ENCODE peak calls at places on chromosomes 5 and 9, in eight cellular contexts. M is prostate gland, N is HepG2, C is transverse colon, Y is GM23338, G is HL-60, O is suprapubic skin, A is upper lobe of left lung. J is an unnamed sample.

GRCh38 chr9:38092200-38092524 is 23.1 kb upstream of the SHB start:
- DNase-seq in M (no peak), N (no peak), C (no peak), Y (no peak), G (no peak), O (no peak), A (no peak), J (no peak)

GRCh38 chr5:1321576-1321975 is 23.3 kb downstream of the CLPTM1L start:
- DNase-seq in M (no peak), N (no peak), C (no peak), Y (no peak), G (no peak), O (peak; percentile 61), A (peak; percentile 79), J (no peak)

GRCh38 chr5:52728201-52728600 is 59.5 kb upstream of the ITGA1 start:
- DNase-seq in M (no peak), N (no peak), C (no peak), Y (no peak), G (no peak), O (no peak), A (no peak), J (no peak)

GRCh38 chr5:173640166-173640804 is 23.8 kb upstream of the BOD1 start:
- DNase-seq in M (no peak), N (no peak), C (no peak), Y (no peak), G (no peak), O (peak; percentile 28), A (no peak), J (no peak)

GRCh38 chr9:137222190-137223077 is at the start of gene RNF208:
- DNase-seq in M (no peak), N (no peak), C (no peak), Y (peak; percentile 50), G (no peak), O (no peak), A (peak; percentile 88), J (no peak)

GRCh38 chr5:57862471-57863282 is 380.1 kb upstream of the ACTBL2 start:
- DNase-seq in M (peak; percentile 82), N (no peak), C (no peak), Y (no peak), G (no peak), O (no peak), A (no peak), J (no peak)

GRCh38 chr5:56900395-56900794 is 9.0 kb upstream of the SETD9 start:
- DNase-seq in M (no peak), N (no peak), C (no peak), Y (no peak), G (no peak), O (no peak), A (no peak), J (no peak)

GRCh38 chr5:59198832-59199231 is 616.0 kb downstream of the RAB3C start:
- DNase-seq in M (no peak), N (no peak), C (no peak), Y (no peak), G (no peak), O (no peak), A (no peak), J (no peak)

GRCh38 chr9:137062384-137062783 is 8.0 kb downstream of the SAPCD2 start:
- DNase-seq in M (no peak), N (no peak), C (no peak), Y (no peak), G (no peak), O (no peak), A (peak; percentile 8), J (no peak)

GRCh38 chr5:96999856-97000255 is 64.0 kb downstream of the LNPEP start:
- DNase-seq in M (no peak), N (no peak), C (no peak), Y (no peak), G (no peak), O (no peak), A (no peak), J (no peak)

GRCh38 chr5:6484446-6484845 is 35.8 kb downstream of the UBE2QL1 start:
- DNase-seq in M (no peak), N (no peak), C (no peak), Y (no peak), G (no peak), O (no peak), A (no peak), J (no peak)

GRCh38 chr5:6482735-6483134 is 34.1 kb downstream of the UBE2QL1 start:
- DNase-seq in M (no peak), N (no peak), C (no peak), Y (no peak), G (no peak), O (no peak), A (no peak), J (no peak)

GRCh38 chr5:6485441-6485840 is 36.8 kb downstream of the UBE2QL1 start:
- DNase-seq in M (no peak), N (no peak), C (no peak), Y (no peak), G (no peak), O (no peak), A (no peak), J (no peak)

GRCh38 chr5:6484899-6485298 is 36.2 kb downstream of the UBE2QL1 start:
- DNase-seq in M (no peak), N (no peak), C (no peak), Y (no peak), G (no peak), O (no peak), A (no peak), J (no peak)

DNA sequence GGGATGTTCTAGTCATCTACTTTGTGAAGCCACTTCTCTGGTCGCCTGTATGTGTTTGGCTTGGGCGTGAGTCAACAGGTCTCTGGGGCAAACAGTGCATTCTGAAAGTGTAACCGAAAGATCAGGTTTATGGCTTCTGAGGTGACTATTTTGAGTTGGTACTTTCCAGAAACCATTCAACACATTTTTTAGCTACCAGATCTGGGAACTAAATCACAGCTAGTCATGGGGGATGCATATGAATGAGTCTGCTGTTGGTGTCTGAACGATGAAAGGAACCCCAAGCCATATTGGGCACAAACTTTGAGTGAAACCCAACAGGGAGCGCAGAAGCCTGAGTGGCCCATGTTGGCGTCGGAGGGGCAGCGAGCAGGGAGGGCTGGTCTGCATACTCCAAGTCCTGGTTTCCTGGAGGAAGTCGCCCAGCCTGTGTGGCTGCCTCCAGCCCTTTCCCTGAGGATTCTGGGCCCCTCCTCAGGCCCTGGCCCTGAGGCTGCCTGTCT is 35.3 kb downstream of the UBE2QL1 start:
- DNase-seq in M (no peak), N (no peak), C (peak; percentile 27), Y (no peak), G (no peak), O (no peak), A (no peak), J (no peak)
- H3K4me3 ChIP-seq in M (no peak overlapping the region), N (no peak overlapping the region), C (no peak overlapping the region), Y (no peak overlapping the region), G (no peak overlapping the region), O (no peak overlapping the region), A (no peak overlapping the region), J (no peak overlapping the region)

GRCh38 chr9:121670447-121670846 is 19.0 kb downstream of the DAB2IP start:
- DNase-seq in M (no peak), N (no peak), C (no peak), Y (no peak), G (no peak), O (no peak), A (no peak), J (no peak)
- TF ChIP-seq POLR2AphosphoS5 in M (no peak), N (no peak), C (no peak), Y (no peak), G (no peak), O (no peak), A (no peak), J (no peak)

DNA sequence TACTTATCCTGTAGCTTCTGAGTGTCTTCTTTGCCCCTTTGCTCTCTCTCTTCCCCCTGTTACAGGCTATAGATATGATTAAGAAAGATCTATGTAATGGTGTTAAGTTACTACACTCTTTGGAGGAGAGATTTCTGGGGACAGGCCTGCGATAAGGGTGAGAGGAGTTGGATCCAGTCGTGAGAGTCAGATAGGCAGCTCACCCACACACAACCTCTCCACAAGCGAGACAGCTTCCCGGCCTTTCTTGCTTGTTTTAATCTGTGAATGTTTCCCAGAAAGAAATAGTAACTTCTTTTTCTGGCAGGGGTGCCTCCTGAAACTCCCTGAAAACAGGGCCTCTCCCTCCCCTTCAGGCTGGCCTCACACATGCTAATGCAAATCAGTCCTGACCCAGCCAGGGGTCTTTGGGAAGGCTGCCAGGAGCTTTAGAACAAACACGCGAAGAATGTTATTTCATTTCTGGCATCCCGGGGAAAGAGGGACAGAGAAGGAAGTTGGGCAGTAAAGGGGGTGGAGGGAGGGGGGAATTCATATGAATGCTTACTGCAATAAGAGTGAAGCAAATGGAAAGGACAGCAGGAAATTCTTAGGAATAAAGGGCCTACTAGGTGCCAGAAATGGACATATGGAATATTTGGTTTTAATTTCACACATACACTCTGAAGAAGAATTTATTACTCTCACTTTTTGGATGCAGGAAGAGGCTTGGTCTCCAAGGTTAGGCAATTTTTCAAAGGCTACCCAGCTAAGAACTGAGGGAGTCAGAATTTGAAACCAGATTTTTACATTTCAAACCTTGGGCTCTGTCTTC is 215.8 kb upstream of the TRIM32 start:
- DNase-seq in M (no peak), N (no peak), C (no peak), Y (peak; percentile 97), G (no peak), O (no peak), A (no peak), J (no peak)
- H3K4me3 ChIP-seq in M (no peak overlapping the region), N (no peak overlapping the region), C (no peak overlapping the region), Y (peak overlapping the region; percentile 34), G (no peak overlapping the region), O (no peak overlapping the region), A (no peak overlapping the region), J (peak overlapping the region; percentile 13)

GRCh38 chr5:55437452-55437851 is 97.3 kb downstream of the PLPP1 start:
- DNase-seq in M (no peak), N (no peak), C (no peak), Y (no peak), G (no peak), O (no peak), A (no peak), J (no peak)

GRCh38 chr5:55440188-55440646 is 94.5 kb downstream of the PLPP1 start:
- DNase-seq in M (no peak), N (no peak), C (no peak), Y (peak; percentile 43), G (peak; percentile 7), O (no peak), A (no peak), J (no peak)

GRCh38 chr5:55438931-55439477 is 95.8 kb downstream of the PLPP1 start:
- DNase-seq in M (no peak), N (peak; percentile 20), C (peak; percentile 23), Y (peak; percentile 53), G (no peak), O (no peak), A (no peak), J (no peak)

GRCh38 chr5:55441107-55441771 is 93.5 kb downstream of the PLPP1 start:
- DNase-seq in M (no peak), N (no peak), C (no peak), Y (peak; percentile 22), G (no peak), O (no peak), A (no peak), J (no peak)

GRCh38 chr5:55437859-55438206 is 96.9 kb downstream of the PLPP1 start:
- DNase-seq in M (no peak), N (no peak), C (no peak), Y (no peak), G (no peak), O (no peak), A (no peak), J (no peak)
- TF ChIP-seq POLR2AphosphoS5 in M (no peak), N (no peak), C (no peak), Y (no peak), G (no peak), O (no peak), A (no peak), J (no peak)

J was measured in breast epithelium.